ENCODE peak calls at places on chromosomes 12 and 14, in five cellular contexts. T, R, J, I and Z are unnamed samples. For H3K9me3, the result is how much of the 10 kb centered on the place peaks cover.

GRCh38 chr14:51860164-51860835 is at the start of gene GNG2:
- DNase-seq in T (peak), R (peak), J (peak), I (peak), Z (peak)

GRCh38 chr14:94124582-94125377 is 4.6 kb downstream of the IFI27L2 start:
- DNase-seq in I (no peak), J (no peak), T (no peak), R (no peak), Z (peak)

GRCh38 chr12:91901675-91902074 is 244.0 kb downstream of the BTG1 start:
- DNase-seq in R (no peak), T (no peak), J (no peak), I (no peak), Z (no peak)

GRCh38 chr12:77521458-77522115 is 309.1 kb upstream of the NAV3 start:
- DNase-seq in T (peak), R (no peak), J (no peak), I (no peak), Z (no peak)

GRCh38 chr14:74608959-74609611 is 3.0 kb downstream of the LTBP2 start:
- DNase-seq in I (peak), T (peak), R (peak), J (peak), Z (peak)

GRCh38 chr14:52733824-52734223 is 3.9 kb downstream of the STYX start:
- DNase-seq in I (no peak), R (no peak), T (no peak), J (no peak), Z (peak)

GRCh38 chr14:71089974-71090373 is 182.7 kb downstream of the PCNX1 start:
- DNase-seq in R (peak), J (no peak), T (no peak), I (no peak), Z (no peak)

GRCh38 chr12:100528044-100528443 is 45.4 kb upstream of the GAS2L3 start:
- DNase-seq in T (no peak), R (no peak), J (no peak), I (no peak), Z (no peak)

GRCh38 chr12:2137707-2138106 is 84.9 kb downstream of the CACNA1C start:
- DNase-seq in J (no peak), T (no peak), I (no peak), R (no peak), Z (no peak)

GRCh38 chr14:68969278-68969677 is 9.8 kb downstream of the ACTN1 start:
- DNase-seq in J (no peak), I (no peak), R (no peak), T (no peak), Z (peak)

GRCh38 chr12:113065126-113066007 is 8.8 kb downstream of the DTX1 start:
- DNase-seq in R (peak), I (no peak), T (peak), J (no peak), Z (peak)

GRCh38 chr12:59080101-59080500 is 159.8 kb upstream of the LRIG3 start:
- DNase-seq in J (no peak), T (no peak), R (no peak), I (no peak), Z (no peak)

GRCh38 chr14:58690801-58691516 is 53.2 kb downstream of the DACT1 start:
- DNase-seq in J (peak), T (no peak), R (no peak), I (no peak), Z (no peak)

GRCh38 chr12:2294651-2295475 is 242.1 kb downstream of the CACNA1C start:
- DNase-seq in J (peak), I (no peak), R (peak), T (peak), Z (peak)

GRCh38 chr12:53564941-53565340 is 57.7 kb upstream of the NPFF start:
- DNase-seq in I (no peak), T (no peak), J (no peak), R (no peak), Z (no peak)

GRCh38 chr14:42407153-42407552 is 800.5 kb downstream of the LRFN5 start:
- DNase-seq in R (no peak), J (no peak), T (no peak), I (no peak), Z (no peak)
- H3K9me3 ChIP-seq in R (under half), J (under half), T (under half), I (under half), Z (under half)

DNA sequence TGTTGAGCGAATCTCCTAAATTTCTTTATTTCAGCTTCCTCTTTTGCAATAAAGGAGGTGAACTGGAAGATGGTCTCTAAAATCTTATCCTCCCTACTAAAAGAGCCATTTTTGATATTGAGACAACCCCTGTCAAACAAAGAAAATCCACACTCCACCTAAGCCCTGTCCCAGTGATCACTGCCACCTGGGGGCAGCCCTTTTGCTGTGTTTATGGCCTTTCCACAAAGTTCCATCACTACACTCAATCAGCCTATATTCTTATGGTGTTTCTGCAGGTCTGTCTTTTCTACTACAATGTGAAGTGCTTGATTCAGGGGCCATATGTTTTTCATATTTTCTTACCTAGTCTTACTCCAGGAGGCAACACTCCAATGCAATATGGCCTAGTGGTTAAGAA is 163.7 kb downstream of the BMP4 start:
- DNase-seq in R (no peak), J (no peak), I (no peak), T (no peak), Z (peak)
- TF ChIP-seq CTCF in R (no peak), J (no peak), I (no peak), T (peak), Z (peak)

DNA sequence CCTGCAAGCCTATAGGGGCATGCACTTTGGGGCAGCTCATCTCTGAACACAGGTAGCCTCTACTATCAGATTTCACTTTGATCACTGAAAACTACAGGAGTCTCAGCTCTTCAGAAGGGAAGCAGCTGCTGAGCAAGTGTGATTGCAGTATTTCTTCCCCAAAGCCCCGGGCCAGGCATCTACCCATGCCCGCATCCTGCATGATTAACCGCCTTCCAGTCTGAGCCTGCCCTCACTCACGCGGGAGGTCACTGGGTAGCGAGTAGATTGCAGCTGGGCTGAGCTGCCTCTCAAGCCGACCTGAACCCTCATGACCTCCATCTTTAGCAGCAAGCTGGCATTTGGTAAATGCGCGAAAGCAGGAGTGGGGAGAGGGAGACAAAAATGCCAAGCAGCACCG is 334.7 kb downstream of the DPF3 start:
- DNase-seq in T (peak), R (no peak), J (no peak), I (no peak), Z (peak)
- H3K27ac ChIP-seq in T (peak), R (no peak), J (no peak), I (no peak), Z (no peak)

GRCh38 chr12:6335451-6336078 is 6.3 kb downstream of the TNFRSF1A start:
- DNase-seq in J (peak), I (peak), R (peak), T (peak), Z (peak)

GRCh38 chr12:6336859-6337744 is 4.8 kb downstream of the TNFRSF1A start:
- DNase-seq in J (no peak), I (no peak), T (peak), R (no peak), Z (no peak)

GRCh38 chr12:6336079-6336858 is 5.6 kb downstream of the TNFRSF1A start:
- DNase-seq in R (peak), J (peak), I (peak), T (peak), Z (peak)

GRCh38 chr12:6338955-6339761 is 2.7 kb downstream of the TNFRSF1A start:
- DNase-seq in J (no peak), I (no peak), T (peak), R (peak), Z (peak)

DNA sequence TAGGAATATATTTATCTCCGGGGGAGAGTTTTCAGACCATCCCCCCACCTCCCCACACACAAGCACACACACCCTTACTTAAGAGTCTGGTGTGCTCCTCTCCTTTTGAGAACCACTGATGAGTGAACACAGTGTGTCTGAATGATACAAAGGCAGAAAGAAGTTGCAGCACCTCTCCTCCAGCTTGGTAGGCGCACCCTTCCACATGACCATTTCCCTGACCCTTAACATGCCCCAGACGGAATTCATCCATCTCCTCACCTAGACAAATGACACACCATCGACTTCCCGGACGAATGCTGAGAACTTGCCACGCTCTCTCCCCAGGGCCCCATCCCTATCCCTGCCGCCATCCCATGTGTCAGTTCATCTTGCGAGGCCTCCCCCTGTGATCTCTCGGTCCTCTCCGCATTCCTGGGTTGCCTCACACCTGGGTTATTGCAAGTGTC is 3.9 kb downstream of the TNFRSF1A start:
- DNase-seq in R (peak), J (no peak), T (peak), I (no peak), Z (peak)
- H3K9me3 ChIP-seq in R (under half), J (under half), T (under half), I (under half), Z (under half)

GRCh38 chr12:107929436-107929835 is 154.9 kb downstream of the ASCL4 start:
- DNase-seq in T (no peak), R (peak), I (no peak), J (no peak), Z (peak)
- TF ChIP-seq CTCF in T (peak), R (peak), I (no peak), J (no peak), Z (peak)

GRCh38 chr12:54935235-54935951 is 49.2 kb downstream of the TESPA1 start:
- DNase-seq in J (no peak), R (peak), I (no peak), T (no peak), Z (no peak)
- H3K27ac ChIP-seq in J (peak), R (no peak), I (no peak), T (peak), Z (no peak)

DNA sequence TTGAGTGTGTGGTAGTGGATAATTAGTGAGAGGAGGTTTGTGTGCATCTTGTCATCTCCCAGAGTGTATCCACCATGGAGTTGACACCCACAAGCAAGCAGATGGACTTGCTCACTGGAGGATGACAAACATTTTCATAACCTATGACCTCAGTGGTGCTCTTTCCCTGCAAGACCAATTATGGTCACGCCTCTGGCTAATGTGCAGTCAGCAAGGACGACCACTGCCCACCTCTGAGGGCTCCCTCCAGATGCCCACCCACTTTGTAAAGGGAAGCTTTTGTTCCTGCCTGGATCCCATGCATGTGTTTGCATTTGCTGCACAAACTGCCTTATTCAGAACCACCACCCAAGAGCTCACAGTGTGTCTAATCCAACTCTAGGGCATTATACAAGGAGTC is 982.8 kb downstream of the TMEM121 start:
- DNase-seq in T (no peak), R (no peak), I (no peak), J (no peak), Z (no peak)
- H3K9me3 ChIP-seq in T (under half), R (under half), I (under half), J (under half), Z (half or more)

GRCh38 chr12:47074757-47075156 is 4.7 kb upstream of the PCED1B start:
- DNase-seq in J (no peak), I (no peak), R (no peak), T (no peak), Z (no peak)
- TF ChIP-seq CTCF in J (no peak), I (no peak), R (no peak), T (no peak), Z (no peak)

DNA sequence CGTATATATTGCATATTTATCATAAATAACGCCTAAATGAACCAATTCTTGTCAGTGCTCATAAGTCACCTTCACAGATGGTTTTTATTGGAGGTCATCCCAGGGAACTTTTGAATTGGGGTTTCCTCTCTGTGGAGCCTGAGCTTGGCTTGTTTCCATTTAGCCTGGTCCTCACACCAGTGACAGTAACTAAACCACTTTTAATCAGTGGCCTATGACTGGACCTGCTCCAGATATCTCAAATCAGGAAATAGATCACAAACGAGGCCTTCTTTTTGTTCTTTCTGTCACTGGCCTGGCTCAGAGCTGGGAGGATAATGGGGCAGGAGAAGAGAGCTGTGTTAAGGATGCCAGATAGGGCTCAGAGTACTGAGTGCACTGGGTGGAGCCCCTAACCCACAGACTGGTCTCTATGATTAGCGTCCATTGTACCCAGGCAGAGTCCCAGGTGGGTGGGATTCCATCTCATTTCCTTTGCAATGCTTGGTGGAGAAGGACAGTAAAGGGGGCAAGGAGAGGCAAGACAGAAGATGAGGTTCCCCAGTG is 92.4 kb downstream of the NUAK1 start:
- DNase-seq in R (no peak), I (no peak), J (no peak), T (no peak), Z (no peak)
- H3K27ac ChIP-seq in R (no peak), I (no peak), J (no peak), T (no peak), Z (no peak)